ENCODE peak calls at places on chromosomes 11 and 22, in four cellular contexts. Q is heart right ventricle, W is thoracic aorta, M is fibroblast of pulmonary artery. R is an unnamed sample.

GRCh38 chr22:20054034-20054427 is 26.0 kb upstream of the DGCR8 start:
- DNase-seq in Q (no peak), W (no peak), M (no peak), R (no peak)

GRCh38 chr11:76770642-76771445 is 12.3 kb upstream of the TSKU start:
- DNase-seq in Q (no peak), W (no peak), M (peak; percentile 79), R (peak; percentile 98)

GRCh38 chr11:115959098-115959497 is 454.9 kb upstream of the CADM1 start:
- DNase-seq in Q (no peak), W (no peak), M (no peak), R (no peak)

GRCh38 chr11:9341638-9342137 is 27.3 kb upstream of the TMEM41B start:
- DNase-seq in Q (no peak), W (no peak), M (no peak), R (no peak)

GRCh38 chr11:94563176-94563847 is 3.9 kb upstream of the PIWIL4 start:
- DNase-seq in Q (no peak), W (no peak), M (peak; percentile 74), R (peak; percentile 46)

GRCh38 chr11:62958547-62959071 is 26.2 kb downstream of the SLC22A6 start:
- DNase-seq in Q (peak; percentile 42), W (no peak), M (peak; percentile 30), R (peak; percentile 61)

GRCh38 chr22:48923165-48923875 is 904.4 kb downstream of the BRD1 start:
- DNase-seq in Q (no peak), W (no peak), M (no peak), R (no peak)

GRCh38 chr11:94544832-94545640 is 1.3 kb downstream of the FUT4 start:
- DNase-seq in Q (peak; percentile 11), W (no peak), M (no peak), R (no peak)

GRCh38 chr11:14234446-14234845 is 124.5 kb downstream of the RRAS2 start:
- DNase-seq in Q (no peak), W (no peak), M (no peak), R (no peak)

GRCh38 chr11:111353776-111354600 is 25.1 kb downstream of the POU2AF1 start:
- DNase-seq in Q (no peak), W (no peak), M (no peak), R (no peak)

GRCh38 chr22:45642966-45643365 is 28.7 kb upstream of the ATXN10 start:
- DNase-seq in Q (no peak), W (no peak), M (no peak), R (no peak)

GRCh38 chr22:20434264-20434751 is 3.3 kb downstream of the SCARF2 start:
- DNase-seq in Q (no peak), W (no peak), M (no peak), R (no peak)

GRCh38 chr11:84899740-84900139 is 727.4 kb downstream of the DLG2 start:
- DNase-seq in Q (no peak), W (no peak), M (no peak), R (no peak)

GRCh38 chr22:19238900-19239299 is 52.6 kb downstream of the CLTCL1 start:
- DNase-seq in Q (peak; percentile 27), W (no peak), M (peak; percentile 15), R (no peak)

GRCh38 chr11:92653448-92653847 is 316.0 kb upstream of the MTNR1B start:
- DNase-seq in Q (no peak), W (no peak), M (no peak), R (no peak)

GRCh38 chr11:5129457-5129877 is 8.7 kb downstream of the OR52A5 start:
- DNase-seq in Q (no peak), W (no peak), M (peak; percentile 2), R (peak; percentile 1)

GRCh38 chr11:117901601-117902000 is 25.1 kb upstream of the FXYD6 start:
- DNase-seq in Q (no peak), W (no peak), M (no peak), R (no peak)

GRCh38 chr22:46969491-46969890 is 207.0 kb downstream of the TBC1D22A start:
- DNase-seq in Q (no peak), W (no peak), M (no peak), R (no peak)

GRCh38 chr11:112962854-112963367 is 1.7 kb downstream of the NCAM1 start:
- DNase-seq in Q (peak; percentile 67), W (peak; percentile 14), M (no peak), R (no peak)

GRCh38 chr22:40232624-40233023 is 54.9 kb downstream of the TNRC6B start:
- DNase-seq in Q (no peak), W (no peak), M (no peak), R (no peak)

GRCh38 chr11:707817-708420 is 1.9 kb downstream of the EPS8L2 start:
- DNase-seq in Q (no peak), W (no peak), M (no peak), R (no peak)
- H3K4me3 ChIP-seq in Q (no peak overlapping the region), W (peak overlapping the region; percentile 92), M (no peak overlapping the region), R (no peak overlapping the region)

DNA sequence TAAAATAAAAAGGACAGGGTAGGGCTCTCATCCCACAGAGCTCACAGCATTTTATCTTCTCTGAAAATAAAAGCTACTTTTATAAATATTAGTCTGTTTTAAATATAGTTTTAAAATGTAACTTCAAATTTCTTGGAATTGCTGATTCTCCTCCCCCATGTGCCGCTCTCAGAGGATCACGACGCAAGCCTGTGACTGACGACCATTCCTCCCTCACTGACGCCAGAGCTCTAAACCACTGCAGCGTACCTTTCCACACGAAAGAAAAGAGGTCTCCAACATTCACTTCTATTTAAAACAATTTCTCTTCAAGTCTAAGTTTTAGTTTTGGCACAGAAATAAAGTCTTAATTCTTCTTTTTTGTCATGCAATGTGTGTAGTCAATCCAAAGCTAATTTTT is 9.3 kb downstream of the TOLLIP start:
- DNase-seq in Q (no peak), W (no peak), M (no peak), R (peak; percentile 9)
- TF ChIP-seq CTCF in Q (no peak), W (no peak), M (no peak), R (no peak)

GRCh38 chr22:22689621-22690345 is 45.4 kb downstream of the GGTLC2 start:
- DNase-seq in Q (no peak), W (no peak), M (no peak), R (no peak)

GRCh38 chr22:22692707-22693530 is 48.5 kb downstream of the GGTLC2 start:
- DNase-seq in Q (no peak), W (no peak), M (peak; percentile 72), R (peak; percentile 55)

GRCh38 chr22:22691716-22692701 is 47.6 kb downstream of the GGTLC2 start:
- DNase-seq in Q (no peak), W (no peak), M (peak; percentile 61), R (peak; percentile 27)

GRCh38 chr22:22693531-22693884 is 49.1 kb downstream of the GGTLC2 start:
- DNase-seq in Q (no peak), W (no peak), M (no peak), R (no peak)

DNA sequence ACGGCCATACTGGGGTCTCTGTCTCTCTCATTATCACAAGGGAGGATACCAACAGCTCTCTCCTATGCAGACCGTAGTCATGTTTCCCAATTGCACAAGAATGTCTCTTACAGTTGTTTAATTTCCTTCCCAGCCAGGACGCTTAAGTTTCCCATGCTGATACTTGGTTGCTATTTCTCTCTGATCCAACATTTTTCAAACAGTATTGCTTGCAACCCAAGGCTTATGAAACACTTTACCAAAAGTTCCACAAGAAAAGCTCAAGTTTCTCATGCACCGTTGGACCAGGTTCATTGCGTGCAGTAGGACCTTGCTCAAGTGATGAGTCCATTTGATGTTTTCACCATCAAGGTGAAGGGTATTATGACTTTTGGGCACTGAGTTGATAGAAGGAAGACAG is 46.6 kb downstream of the GGTLC2 start:
- DNase-seq in Q (no peak), W (no peak), M (peak; percentile 35), R (no peak)
- H3K4me3 ChIP-seq in Q (no peak overlapping the region), W (no peak overlapping the region), M (no peak overlapping the region), R (no peak overlapping the region)

GRCh38 chr11:102539567-102539966 is 9.0 kb upstream of the MMP7 start:
- DNase-seq in Q (no peak), W (no peak), M (no peak), R (no peak)

GRCh38 chr11:102530558-102530957 is at the start of gene MMP7:
- DNase-seq in Q (no peak), W (no peak), M (peak; percentile 49), R (peak; percentile 72)

GRCh38 chr11:102528618-102529017 is 1.9 kb downstream of the MMP7 start:
- DNase-seq in Q (no peak), W (no peak), M (no peak), R (peak; percentile 20)

DNA sequence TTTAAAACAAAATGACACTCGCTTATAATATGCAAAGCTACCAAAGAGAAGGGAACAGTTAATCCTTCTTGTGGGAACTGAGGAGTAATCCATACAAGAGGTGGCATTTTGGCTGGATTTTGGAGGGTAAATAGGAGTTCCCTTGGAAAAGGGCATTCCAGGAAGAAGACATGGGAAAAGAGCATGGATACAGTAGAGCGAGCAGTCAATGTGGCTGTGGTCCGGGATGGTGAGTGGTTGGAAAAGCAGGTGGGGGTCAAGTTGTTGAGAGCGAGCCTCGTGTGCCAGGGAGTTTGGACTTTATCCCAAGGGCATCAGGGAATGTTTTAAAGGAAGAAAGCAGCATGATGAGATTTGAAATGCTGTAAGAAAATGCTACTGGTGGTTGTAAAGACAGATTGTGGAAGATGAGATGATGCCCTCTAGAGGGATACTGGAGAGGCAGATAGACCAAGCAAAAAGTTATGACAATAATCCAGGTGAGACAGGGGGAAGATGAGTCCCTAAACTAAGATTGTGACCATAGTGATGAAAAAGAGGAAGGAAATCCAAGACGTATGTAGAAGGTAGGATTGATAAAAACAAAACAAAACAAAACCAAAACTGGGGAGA is 3.8 kb upstream of the MMP7 start:
- DNase-seq in Q (no peak), W (no peak), M (no peak), R (no peak)
- TF ChIP-seq CTCF in Q (no peak), W (no peak), M (peak; percentile 24), R (peak; percentile 31)

GRCh38 chr11:122883682-122883981 is 1.1 kb downstream of the JHY start:
- DNase-seq in Q (no peak), W (no peak), M (no peak), R (peak; percentile 68)
- H3K4me3 ChIP-seq in Q (peak overlapping the region; percentile 73), W (peak overlapping the region; percentile 81), M (peak overlapping the region; percentile 61), R (peak overlapping the region; percentile 59)

DNA sequence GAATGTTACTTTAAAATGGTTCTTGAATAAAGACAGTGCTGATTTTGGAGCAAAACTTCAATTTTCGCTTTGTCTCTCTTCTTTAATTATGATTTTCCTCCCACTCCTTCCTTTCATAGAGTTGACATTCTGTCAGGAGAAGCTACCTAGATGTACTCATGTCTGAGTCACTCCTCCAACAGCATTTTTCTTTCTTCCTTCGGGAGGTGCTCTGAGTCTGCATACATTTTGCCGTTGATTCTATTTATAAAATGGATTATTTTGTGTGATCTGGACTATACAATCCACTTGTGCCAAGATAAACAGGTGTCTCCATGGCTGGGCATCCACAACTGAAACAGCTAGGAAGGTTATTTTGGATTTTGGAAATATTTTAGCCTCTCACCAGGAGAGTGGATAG is 588.3 kb upstream of the ANO5 start:
- DNase-seq in Q (no peak), W (no peak), M (no peak), R (no peak)
- TF ChIP-seq CTCF in Q (no peak), W (no peak), M (no peak), R (no peak)

GRCh38 chr22:43126506-43127165 is 16.1 kb downstream of the BIK start:
- DNase-seq in Q (no peak), W (no peak), M (peak; percentile 78), R (peak; percentile 62)
- H3K4me3 ChIP-seq in Q (no peak overlapping the region), W (no peak overlapping the region), M (no peak overlapping the region), R (no peak overlapping the region)

GRCh38 chr11:35511666-35512065 is 13.8 kb downstream of the PAMR1 start:
- DNase-seq in Q (no peak), W (no peak), M (peak; percentile 44), R (peak; percentile 43)

DNA sequence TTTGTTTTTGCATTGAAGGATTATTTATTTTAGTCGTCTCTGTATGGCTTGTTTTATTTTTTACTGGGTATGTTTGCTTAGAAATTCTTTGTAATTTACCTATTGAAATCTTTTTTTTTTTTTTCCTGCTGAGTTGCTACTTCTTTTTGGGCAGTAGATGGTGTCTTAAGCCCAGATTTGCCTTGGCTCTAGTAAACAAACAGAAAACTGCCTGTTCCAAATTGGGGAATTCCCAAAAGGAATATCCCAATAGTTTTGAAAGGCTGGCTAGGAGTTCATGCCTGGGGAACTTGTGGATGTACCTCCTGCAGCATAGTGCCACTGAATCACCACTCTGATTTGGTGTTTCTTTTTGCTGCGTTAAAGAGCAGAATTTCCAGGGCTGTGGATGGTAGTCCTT is 17.7 kb downstream of the PAMR1 start:
- DNase-seq in Q (no peak), W (no peak), M (peak; percentile 34), R (no peak)
- TF ChIP-seq CTCF in Q (no peak), W (no peak), M (peak; percentile 12), R (no peak)

R was measured in fibroblast of villous mesenchyme.